ENCODE peak calls at places on chromosomes 3 and 15, in seven cellular contexts. One of them, this sample, is unnamed.

GRCh38 chr3:142279965-142280590 is 54.7 kb upstream of the GK5 start:
- DNase-seq in progenitor cell of endocrine pancreas: no peak
- DNase-seq in endothelial cell: peak
- DNase-seq in fibroblast of mammary gland: peak
- DNase-seq in cardiac muscle cell: peak
- DNase-seq in uterus: peak
- DNase-seq in esophagus squamous epithelium: no peak
- DNase-seq in this sample: no peak

GRCh38 chr3:142958707-142959106 is 4.8 kb downstream of the PAQR9 start:
- DNase-seq in esophagus squamous epithelium: no peak
- DNase-seq in progenitor cell of endocrine pancreas: no peak
- DNase-seq in cardiac muscle cell: no peak
- DNase-seq in fibroblast of mammary gland: peak
- DNase-seq in endothelial cell: no peak
- DNase-seq in uterus: no peak
- DNase-seq in this sample: no peak

GRCh38 chr3:138400651-138401070 is 33.8 kb upstream of the ESYT3 start:
- DNase-seq in progenitor cell of endocrine pancreas: no peak
- DNase-seq in uterus: no peak
- DNase-seq in endothelial cell: no peak
- DNase-seq in esophagus squamous epithelium: no peak
- DNase-seq in fibroblast of mammary gland: no peak
- DNase-seq in cardiac muscle cell: no peak
- DNase-seq in this sample: no peak

GRCh38 chr3:88131695-88132094 is 18.1 kb upstream of the C3orf38 start:
- DNase-seq in esophagus squamous epithelium: no peak
- DNase-seq in fibroblast of mammary gland: peak
- DNase-seq in cardiac muscle cell: no peak
- DNase-seq in uterus: no peak
- DNase-seq in endothelial cell: no peak
- DNase-seq in progenitor cell of endocrine pancreas: no peak
- DNase-seq in this sample: no peak

GRCh38 chr15:45111390-45112142 is 2.4 kb downstream of the DUOX2 start:
- DNase-seq in progenitor cell of endocrine pancreas: no peak
- DNase-seq in endothelial cell: no peak
- DNase-seq in esophagus squamous epithelium: no peak
- DNase-seq in fibroblast of mammary gland: no peak
- DNase-seq in cardiac muscle cell: no peak
- DNase-seq in uterus: no peak
- DNase-seq in this sample: peak

GRCh38 chr3:150275946-150276345 is 132.2 kb upstream of the TSC22D2 start:
- DNase-seq in progenitor cell of endocrine pancreas: no peak
- DNase-seq in cardiac muscle cell: peak
- DNase-seq in endothelial cell: no peak
- DNase-seq in fibroblast of mammary gland: no peak
- DNase-seq in esophagus squamous epithelium: no peak
- DNase-seq in uterus: no peak
- DNase-seq in this sample: no peak

GRCh38 chr15:73894133-73894814 is 20.9 kb downstream of the TBC1D21 start:
- DNase-seq in esophagus squamous epithelium: no peak
- DNase-seq in cardiac muscle cell: no peak
- DNase-seq in progenitor cell of endocrine pancreas: no peak
- DNase-seq in endothelial cell: no peak
- DNase-seq in fibroblast of mammary gland: no peak
- DNase-seq in uterus: no peak
- DNase-seq in this sample: peak

GRCh38 chr3:7144696-7145308 is 283.9 kb downstream of the GRM7 start:
- DNase-seq in cardiac muscle cell: peak
- DNase-seq in endothelial cell: peak
- DNase-seq in progenitor cell of endocrine pancreas: no peak
- DNase-seq in uterus: no peak
- DNase-seq in fibroblast of mammary gland: peak
- DNase-seq in esophagus squamous epithelium: no peak
- DNase-seq in this sample: no peak

GRCh38 chr15:66931768-66932633 is 133.4 kb upstream of the SMAD3 start:
- DNase-seq in cardiac muscle cell: peak
- DNase-seq in endothelial cell: no peak
- DNase-seq in esophagus squamous epithelium: no peak
- DNase-seq in progenitor cell of endocrine pancreas: no peak
- DNase-seq in fibroblast of mammary gland: peak
- DNase-seq in uterus: no peak
- DNase-seq in this sample: no peak

GRCh38 chr3:36312351-36312750 is 68.0 kb upstream of the STAC start:
- DNase-seq in cardiac muscle cell: peak
- DNase-seq in endothelial cell: no peak
- DNase-seq in esophagus squamous epithelium: no peak
- DNase-seq in progenitor cell of endocrine pancreas: no peak
- DNase-seq in uterus: no peak
- DNase-seq in fibroblast of mammary gland: peak
- DNase-seq in this sample: no peak
- TF ChIP-seq CTCF in cardiac muscle cell: no peak
- TF ChIP-seq CTCF in endothelial cell: no peak
- TF ChIP-seq CTCF in esophagus squamous epithelium: no peak
- TF ChIP-seq CTCF in progenitor cell of endocrine pancreas: no peak
- TF ChIP-seq CTCF in uterus: no peak
- TF ChIP-seq CTCF in fibroblast of mammary gland: no peak
- TF ChIP-seq CTCF in this sample: no peak

GRCh38 chr3:5017953-5018531 is 38.8 kb downstream of the BHLHE40 start:
- DNase-seq in esophagus squamous epithelium: no peak
- DNase-seq in cardiac muscle cell: peak
- DNase-seq in endothelial cell: no peak
- DNase-seq in progenitor cell of endocrine pancreas: no peak
- DNase-seq in fibroblast of mammary gland: peak
- DNase-seq in uterus: peak
- DNase-seq in this sample: no peak
- TF ChIP-seq CTCF in esophagus squamous epithelium: peak
- TF ChIP-seq CTCF in cardiac muscle cell: no peak
- TF ChIP-seq CTCF in endothelial cell: no peak
- TF ChIP-seq CTCF in progenitor cell of endocrine pancreas: no peak
- TF ChIP-seq CTCF in fibroblast of mammary gland: no peak
- TF ChIP-seq CTCF in uterus: no peak
- TF ChIP-seq CTCF in this sample: no peak

GRCh38 chr3:9135526-9135925 is 113.9 kb downstream of the SRGAP3 start:
- DNase-seq in uterus: no peak
- DNase-seq in progenitor cell of endocrine pancreas: no peak
- DNase-seq in fibroblast of mammary gland: no peak
- DNase-seq in endothelial cell: no peak
- DNase-seq in cardiac muscle cell: no peak
- DNase-seq in esophagus squamous epithelium: no peak
- DNase-seq in this sample: no peak
- TF ChIP-seq CTCF in uterus: no peak
- TF ChIP-seq CTCF in progenitor cell of endocrine pancreas: no peak
- TF ChIP-seq CTCF in fibroblast of mammary gland: no peak
- TF ChIP-seq CTCF in endothelial cell: no peak
- TF ChIP-seq CTCF in cardiac muscle cell: no peak
- TF ChIP-seq CTCF in esophagus squamous epithelium: no peak
- TF ChIP-seq CTCF in this sample: no peak

GRCh38 chr3:50278106-50278867 is 600 bp upstream of the LSMEM2 start:
- DNase-seq in cardiac muscle cell: no peak
- DNase-seq in endothelial cell: no peak
- DNase-seq in fibroblast of mammary gland: no peak
- DNase-seq in esophagus squamous epithelium: no peak
- DNase-seq in uterus: no peak
- DNase-seq in progenitor cell of endocrine pancreas: no peak
- DNase-seq in this sample: no peak
- TF ChIP-seq CTCF in cardiac muscle cell: no peak
- TF ChIP-seq CTCF in endothelial cell: no peak
- TF ChIP-seq CTCF in fibroblast of mammary gland: no peak
- TF ChIP-seq CTCF in esophagus squamous epithelium: no peak
- TF ChIP-seq CTCF in uterus: no peak
- TF ChIP-seq CTCF in progenitor cell of endocrine pancreas: no peak
- TF ChIP-seq CTCF in this sample: no peak

DNA sequence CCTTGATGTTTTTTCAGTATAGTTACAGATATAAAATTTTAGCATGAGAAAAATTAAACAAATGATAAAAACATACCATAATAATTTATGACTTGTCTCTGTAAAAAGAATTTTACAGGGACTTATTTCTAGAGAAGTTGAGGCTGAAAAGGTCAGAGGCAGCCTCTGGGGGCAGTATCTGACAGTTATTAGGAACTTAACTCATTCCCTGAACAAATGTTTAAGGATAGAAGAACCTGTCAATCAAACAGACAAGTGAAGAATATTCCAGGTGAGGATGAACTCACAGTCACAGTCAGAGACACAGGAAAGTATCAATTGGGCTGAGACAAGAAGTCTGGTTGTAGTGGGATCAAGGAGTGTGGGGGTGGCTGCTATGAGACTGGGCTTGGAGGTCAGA is 7.3 kb downstream of the MYLK start:
- DNase-seq in cardiac muscle cell: no peak
- DNase-seq in endothelial cell: no peak
- DNase-seq in fibroblast of mammary gland: no peak
- DNase-seq in progenitor cell of endocrine pancreas: no peak
- DNase-seq in esophagus squamous epithelium: no peak
- DNase-seq in uterus: no peak
- DNase-seq in this sample: no peak
- TF ChIP-seq CTCF in cardiac muscle cell: peak
- TF ChIP-seq CTCF in endothelial cell: no peak
- TF ChIP-seq CTCF in fibroblast of mammary gland: peak
- TF ChIP-seq CTCF in progenitor cell of endocrine pancreas: peak
- TF ChIP-seq CTCF in esophagus squamous epithelium: no peak
- TF ChIP-seq CTCF in uterus: no peak
- TF ChIP-seq CTCF in this sample: peak

DNA sequence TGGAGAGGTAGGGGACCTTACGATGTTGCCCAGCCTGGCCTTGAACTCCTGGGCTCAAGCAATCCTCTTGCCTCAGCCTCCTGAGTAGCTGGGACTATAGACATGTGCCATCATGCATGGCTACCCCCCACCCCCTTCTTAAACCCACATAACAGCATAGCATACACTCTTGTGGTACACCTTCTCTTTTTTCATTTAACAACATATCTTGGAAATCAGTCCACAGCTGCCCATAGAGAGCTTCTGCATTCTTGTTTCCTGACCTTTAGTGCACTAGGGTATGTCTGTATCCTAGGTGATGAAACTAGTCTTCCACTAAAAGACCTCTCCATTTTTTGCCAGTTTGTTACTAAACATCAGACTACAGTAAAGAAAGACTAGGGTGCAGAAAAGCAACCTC is 33.0 kb downstream of the SLC28A1 start:
- DNase-seq in fibroblast of mammary gland: no peak
- DNase-seq in cardiac muscle cell: no peak
- DNase-seq in esophagus squamous epithelium: no peak
- DNase-seq in uterus: no peak
- DNase-seq in endothelial cell: no peak
- DNase-seq in progenitor cell of endocrine pancreas: no peak
- DNase-seq in this sample: no peak
- TF ChIP-seq CTCF in fibroblast of mammary gland: no peak
- TF ChIP-seq CTCF in cardiac muscle cell: no peak
- TF ChIP-seq CTCF in esophagus squamous epithelium: no peak
- TF ChIP-seq CTCF in uterus: no peak
- TF ChIP-seq CTCF in endothelial cell: no peak
- TF ChIP-seq CTCF in progenitor cell of endocrine pancreas: no peak
- TF ChIP-seq CTCF in this sample: no peak

GRCh38 chr3:56347219-56347871 is 120.9 kb downstream of the ERC2 start:
- DNase-seq in progenitor cell of endocrine pancreas: peak
- DNase-seq in esophagus squamous epithelium: no peak
- DNase-seq in endothelial cell: peak
- DNase-seq in fibroblast of mammary gland: peak
- DNase-seq in cardiac muscle cell: peak
- DNase-seq in uterus: no peak
- DNase-seq in this sample: no peak
- TF ChIP-seq CTCF in progenitor cell of endocrine pancreas: peak
- TF ChIP-seq CTCF in esophagus squamous epithelium: no peak
- TF ChIP-seq CTCF in endothelial cell: peak
- TF ChIP-seq CTCF in fibroblast of mammary gland: peak
- TF ChIP-seq CTCF in cardiac muscle cell: peak
- TF ChIP-seq CTCF in uterus: no peak
- TF ChIP-seq CTCF in this sample: peak

GRCh38 chr15:40254452-40254851 is 15.6 kb downstream of the PAK6 start:
- DNase-seq in esophagus squamous epithelium: no peak
- DNase-seq in cardiac muscle cell: no peak
- DNase-seq in endothelial cell: no peak
- DNase-seq in fibroblast of mammary gland: no peak
- DNase-seq in uterus: no peak
- DNase-seq in progenitor cell of endocrine pancreas: no peak
- DNase-seq in this sample: no peak
- TF ChIP-seq CTCF in esophagus squamous epithelium: no peak
- TF ChIP-seq CTCF in cardiac muscle cell: no peak
- TF ChIP-seq CTCF in endothelial cell: no peak
- TF ChIP-seq CTCF in fibroblast of mammary gland: no peak
- TF ChIP-seq CTCF in uterus: no peak
- TF ChIP-seq CTCF in progenitor cell of endocrine pancreas: no peak
- TF ChIP-seq CTCF in this sample: no peak

DNA sequence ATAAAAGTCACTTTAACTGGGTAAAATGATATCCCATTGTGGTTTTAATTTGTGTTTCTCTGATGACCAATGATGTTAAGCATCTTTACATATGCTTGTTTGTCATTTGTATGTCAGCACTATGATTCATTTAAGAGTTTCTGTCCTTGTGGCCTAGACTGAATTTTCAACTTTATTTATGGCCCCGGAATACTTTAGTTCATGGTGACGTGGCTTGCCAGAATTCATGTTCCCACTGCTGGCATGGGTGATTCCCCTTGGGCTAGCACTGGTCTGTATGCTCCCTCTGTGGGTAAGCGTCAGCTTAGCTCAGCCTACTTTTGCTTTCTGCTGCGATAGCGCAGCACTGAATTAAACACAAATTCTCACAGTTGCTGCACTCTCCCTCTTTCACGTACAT is 436.3 kb upstream of the SGO1 start:
- DNase-seq in cardiac muscle cell: no peak
- DNase-seq in uterus: no peak
- DNase-seq in esophagus squamous epithelium: no peak
- DNase-seq in endothelial cell: no peak
- DNase-seq in progenitor cell of endocrine pancreas: no peak
- DNase-seq in fibroblast of mammary gland: peak
- DNase-seq in this sample: no peak
- TF ChIP-seq CTCF in cardiac muscle cell: no peak
- TF ChIP-seq CTCF in uterus: no peak
- TF ChIP-seq CTCF in esophagus squamous epithelium: no peak
- TF ChIP-seq CTCF in endothelial cell: no peak
- TF ChIP-seq CTCF in progenitor cell of endocrine pancreas: no peak
- TF ChIP-seq CTCF in fibroblast of mammary gland: peak
- TF ChIP-seq CTCF in this sample: no peak

GRCh38 chr3:118863731-118864322 is 170.8 kb downstream of the IGSF11 start:
- DNase-seq in endothelial cell: no peak
- DNase-seq in esophagus squamous epithelium: no peak
- DNase-seq in fibroblast of mammary gland: no peak
- DNase-seq in cardiac muscle cell: no peak
- DNase-seq in progenitor cell of endocrine pancreas: no peak
- DNase-seq in uterus: no peak
- DNase-seq in this sample: no peak
- TF ChIP-seq CTCF in endothelial cell: no peak
- TF ChIP-seq CTCF in esophagus squamous epithelium: peak
- TF ChIP-seq CTCF in fibroblast of mammary gland: no peak
- TF ChIP-seq CTCF in cardiac muscle cell: no peak
- TF ChIP-seq CTCF in progenitor cell of endocrine pancreas: peak
- TF ChIP-seq CTCF in uterus: no peak
- TF ChIP-seq CTCF in this sample: peak

This sample was measured in chondrocyte.